ENCODE peak calls at places on chromosomes 5 and 9, in eight cellular contexts. L, U, F, T, X, Z, R and S are unnamed samples. For H3K9me3, the result is how much of the 10 kb centered on the place peaks cover.

GRCh38 chr5:179827684-179828083 is 7.0 kb downstream of the SQSTM1 start:
- DNase-seq in T (no peak), L (peak), Z (no peak), R (no peak), F (no peak), X (no peak), U (peak), S (no peak)

GRCh38 chr5:168106008-168106761 is 185.3 kb upstream of the WWC1 start:
- DNase-seq in R (no peak), Z (no peak), X (peak), L (peak), U (no peak), F (no peak), T (no peak), S (no peak)

GRCh38 chr5:152547202-152547601 is 142.1 kb upstream of the NMUR2 start:
- DNase-seq in L (no peak), R (no peak), F (no peak), U (no peak), Z (no peak), T (no peak), X (no peak), S (no peak)

GRCh38 chr5:109830955-109831502 is 141.3 kb downstream of the MAN2A1 start:
- DNase-seq in R (no peak), U (no peak), Z (no peak), F (no peak), T (no peak), L (no peak), X (no peak), S (no peak)

GRCh38 chr9:35481347-35481975 is 8.4 kb upstream of the RUSC2 start:
- DNase-seq in Z (peak), X (peak), L (peak), U (peak), F (peak), R (no peak), T (peak), S (peak)

GRCh38 chr9:70435948-70436347 is 21.5 kb upstream of the KLF9 start:
- DNase-seq in F (no peak), U (no peak), Z (no peak), L (peak), R (no peak), T (no peak), X (no peak), S (no peak)

GRCh38 chr9:89502038-89502601 is 4.2 kb upstream of the SEMA4D start:
- DNase-seq in Z (no peak), T (no peak), R (peak), U (no peak), L (no peak), X (no peak), F (no peak), S (no peak)

GRCh38 chr5:83724001-83724400 is 3.3 kb upstream of the HAPLN1 start:
- DNase-seq in L (no peak), U (no peak), T (no peak), X (no peak), F (no peak), Z (no peak), R (no peak), S (peak)

GRCh38 chr5:76724871-76725270 is 8.9 kb downstream of the F2R start:
- DNase-seq in Z (no peak), R (no peak), U (no peak), F (no peak), X (peak), T (no peak), L (peak), S (no peak)

GRCh38 chr9:35367451-35367850 is 122.5 kb upstream of the RUSC2 start:
- DNase-seq in U (no peak), R (no peak), L (peak), T (no peak), Z (no peak), F (no peak), X (peak), S (no peak)

GRCh38 chr9:121985792-121986494 is 107.2 kb downstream of the TTLL11 start:
- DNase-seq in L (no peak), U (peak), R (no peak), T (no peak), F (no peak), Z (peak), X (no peak), S (peak)

GRCh38 chr9:88532320-88532719 is 2.7 kb upstream of the NXNL2 start:
- DNase-seq in X (peak), L (no peak), Z (no peak), U (no peak), T (no peak), F (no peak), R (no peak), S (no peak)

GRCh38 chr5:1393571-1394501 is 48.9 kb upstream of the CLPTM1L start:
- DNase-seq in U (no peak), F (no peak), L (no peak), T (no peak), Z (no peak), R (no peak), X (no peak), S (no peak)

GRCh38 chr5:3452622-3453021 is 143.0 kb upstream of the IRX1 start:
- DNase-seq in T (no peak), F (no peak), R (no peak), U (no peak), Z (no peak), X (no peak), L (no peak), S (no peak)
- H3K9me3 ChIP-seq in T (under half), F (under half), R (under half), U (under half), Z (under half), X (under half), L (under half), S (under half)

GRCh38 chr5:157539623-157540022 is 36.0 kb downstream of the ADAM19 start:
- DNase-seq in R (no peak), L (no peak), U (no peak), Z (no peak), F (no peak), X (no peak), T (no peak), S (no peak)
- H3K4me3 ChIP-seq in R (no peak), L (no peak), U (no peak), Z (no peak), F (no peak), X (no peak), T (no peak), S (no peak)

DNA sequence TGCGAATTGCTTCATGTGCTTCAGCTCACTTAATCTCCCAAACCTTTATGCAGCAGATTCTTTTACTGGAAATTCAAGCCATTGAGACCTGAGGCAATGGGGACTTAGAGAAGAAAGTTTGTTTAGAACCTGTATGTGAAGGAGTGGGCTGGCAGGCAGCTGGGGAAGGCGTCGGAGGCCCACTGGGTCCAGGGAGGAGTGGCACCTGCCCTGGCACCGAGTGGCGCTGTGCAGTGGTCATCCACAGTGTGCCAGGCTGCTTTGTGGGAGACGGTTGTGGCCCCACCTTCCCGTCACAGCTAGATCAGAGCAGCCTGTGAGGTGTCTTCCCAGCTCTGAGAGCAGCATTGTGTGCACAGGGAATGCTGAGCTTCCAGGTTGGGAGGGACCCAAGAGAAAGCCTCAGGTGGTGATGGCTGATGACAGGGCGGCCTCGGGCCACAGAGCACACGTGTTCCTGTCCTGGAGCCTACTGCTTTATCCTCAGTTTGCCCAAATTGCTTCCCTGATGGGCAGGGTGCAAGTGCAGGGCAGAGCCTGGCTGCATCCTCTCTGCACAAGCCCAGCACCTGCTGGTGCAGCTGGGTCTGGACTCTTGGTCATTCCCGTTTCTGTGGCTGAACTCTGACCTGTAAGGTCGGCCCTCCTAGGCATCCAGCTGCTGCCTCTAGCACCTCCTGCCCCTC is 175.2 kb downstream of the CACNA1B start:
- DNase-seq in L (no peak), T (no peak), F (no peak), U (peak), Z (peak), R (no peak), X (no peak), S (no peak)
- H3K9me3 ChIP-seq in L (under half), T (under half), F (under half), U (under half), Z (under half), R (under half), X (under half), S (under half)

GRCh38 chr9:79574716-79575242 is 3.0 kb downstream of the TLE4 start:
- DNase-seq in U (no peak), T (no peak), F (no peak), X (no peak), L (peak), Z (no peak), R (no peak), S (no peak)

GRCh38 chr9:79574166-79574565 is 2.4 kb downstream of the TLE4 start:
- DNase-seq in F (no peak), X (no peak), L (peak), T (no peak), R (no peak), U (no peak), Z (no peak), S (no peak)

GRCh38 chr9:79572891-79573696 is 1.3 kb downstream of the TLE4 start:
- DNase-seq in L (peak), R (peak), Z (peak), U (peak), F (peak), X (peak), T (peak), S (no peak)

GRCh38 chr9:79572032-79572890 is 496 bp downstream of the TLE4 start:
- DNase-seq in R (no peak), U (peak), F (peak), L (peak), T (peak), Z (peak), X (peak), S (peak)

DNA sequence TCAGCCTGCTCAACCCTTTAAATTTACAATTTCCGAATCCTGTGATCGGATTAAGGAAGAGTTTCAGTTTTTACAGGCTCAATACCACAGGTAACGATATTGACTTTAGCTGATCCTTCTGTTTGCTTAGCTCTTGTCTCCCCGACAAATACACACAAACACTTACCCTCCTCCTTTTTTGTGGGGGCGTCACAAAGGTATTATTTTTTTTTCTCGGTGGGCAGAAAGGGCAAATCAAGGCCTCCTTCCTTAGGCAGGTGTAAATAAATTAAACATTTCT is 1.9 kb downstream of the TLE4 start:
- DNase-seq in X (no peak), L (no peak), F (no peak), R (peak), Z (no peak), T (no peak), U (no peak), S (no peak)
- H3K4me3 ChIP-seq in X (peak), L (peak), F (peak), R (peak), Z (peak), T (peak), U (peak), S (peak)

GRCh38 chr9:1513105-1513504 is 462.9 kb downstream of the DMRT2 start:
- DNase-seq in X (no peak), T (no peak), L (no peak), F (no peak), R (no peak), U (no peak), Z (no peak), S (no peak)
- H3K9me3 ChIP-seq in X (under half), T (under half), L (under half), F (under half), R (under half), U (under half), Z (under half), S (under half)

DNA sequence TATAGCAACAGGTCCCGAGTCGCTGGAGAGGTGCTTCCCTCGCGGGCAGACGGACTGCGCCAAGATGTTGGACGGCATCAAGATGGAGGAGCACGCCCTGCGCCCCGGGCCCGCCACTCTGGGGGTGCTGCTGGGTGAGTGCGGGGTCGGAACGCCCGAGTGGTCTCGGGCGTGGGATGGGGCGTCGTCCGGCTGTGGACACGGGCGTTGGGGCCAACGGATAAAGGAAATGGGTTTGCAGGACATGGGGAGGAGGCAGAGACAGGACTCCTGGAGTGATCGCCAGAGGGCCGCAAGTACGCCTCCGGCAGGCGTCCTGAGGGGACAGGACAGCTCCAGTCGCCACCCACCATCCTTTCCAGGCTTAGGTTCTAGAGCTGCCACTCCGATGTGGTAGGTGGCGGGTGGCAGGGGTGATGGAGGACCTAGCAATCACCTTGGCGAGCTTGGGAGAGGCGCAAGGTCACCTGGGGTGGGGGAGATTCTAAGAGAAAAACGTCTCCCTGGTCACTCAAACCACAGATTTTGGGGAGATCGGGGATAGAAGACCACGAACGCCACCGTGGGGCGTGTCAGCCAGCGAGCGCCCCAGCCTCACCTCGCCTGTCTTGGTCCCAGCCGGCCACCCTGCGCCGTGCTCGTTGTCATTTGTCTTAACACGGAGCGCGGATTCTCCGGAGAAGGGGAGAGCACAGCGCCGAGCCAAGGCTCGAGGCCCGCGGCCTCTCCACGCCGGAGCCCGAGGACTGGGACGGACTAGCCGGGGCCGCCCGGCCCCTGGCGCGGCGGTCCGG is 924 bp downstream of the LMX1B start:
- DNase-seq in Z (no peak), L (no peak), X (no peak), U (no peak), R (no peak), F (no peak), T (no peak), S (no peak)
- H3K4me3 ChIP-seq in Z (peak), L (no peak), X (peak), U (no peak), R (no peak), F (no peak), T (no peak), S (peak)

GRCh38 chr5:180848878-180849277 is 12.2 kb downstream of the ZFP62 start:
- DNase-seq in T (no peak), L (no peak), F (no peak), R (no peak), Z (no peak), U (no peak), X (peak), S (no peak)
- H3K9me3 ChIP-seq in T (under half), L (under half), F (under half), R (under half), Z (under half), U (under half), X (half or more), S (under half)

GRCh38 chr5:138138949-138139775 is at the start of gene NME5:
- DNase-seq in T (peak), F (no peak), Z (no peak), U (peak), L (peak), R (no peak), X (no peak), S (no peak)

GRCh38 chr5:138140268-138140667 is 1.0 kb upstream of the NME5 start:
- DNase-seq in L (no peak), F (no peak), X (no peak), Z (no peak), U (no peak), R (no peak), T (no peak), S (no peak)

GRCh38 chr5:138141734-138142133 is 2.5 kb upstream of the NME5 start:
- DNase-seq in X (no peak), Z (no peak), L (no peak), T (no peak), R (no peak), U (no peak), F (no peak), S (no peak)

DNA sequence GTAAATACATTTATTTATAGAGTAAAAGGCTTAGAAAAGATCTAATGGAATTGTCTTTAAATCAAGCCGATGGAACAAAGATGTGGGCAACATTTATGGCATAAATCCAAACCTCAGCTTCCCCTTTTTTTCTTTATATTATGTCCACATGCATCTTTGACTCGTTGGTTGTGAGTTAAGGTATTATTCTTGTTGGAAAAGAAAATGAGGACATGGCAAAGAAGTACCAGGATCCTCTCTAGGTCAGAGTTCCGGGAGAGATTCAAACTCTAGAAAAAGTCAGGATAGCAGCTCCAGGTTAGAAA is 500 bp upstream of the NME5 start:
- DNase-seq in T (no peak), L (no peak), R (no peak), X (no peak), F (no peak), U (no peak), Z (no peak), S (no peak)
- H3K4me3 ChIP-seq in T (no peak), L (peak), R (no peak), X (no peak), F (no peak), U (no peak), Z (peak), S (no peak)